ENCODE peak calls at places on chromosomes 4 and X, in eight cellular contexts. N is upper lobe of left lung, H is endothelial cell of umbilical vein, I is A549, B is adrenal gland, U is HCT116, O is Peyer's patch, M is breast epithelium. X is an unnamed sample.

GRCh38 chrX:39953879-39954278 is 143.9 kb downstream of the BCOR start:
- DNase-seq in N (peak), H (peak), I (peak), B (no peak), U (peak), O (peak), M (peak), X (peak)

GRCh38 chrX:15816886-15817285 is 26.6 kb downstream of the ZRSR2 start:
- DNase-seq in N (no peak), H (no peak), I (no peak), B (no peak), U (no peak), O (no peak), M (no peak), X (no peak)

GRCh38 chr4:40656221-40656863 is 26.7 kb upstream of the RBM47 start:
- DNase-seq in N (no peak), H (no peak), I (no peak), B (no peak), U (no peak), O (no peak), M (no peak), X (no peak)

GRCh38 chr4:88757776-88758175 is 60.1 kb upstream of the NAP1L5 start:
- DNase-seq in N (no peak), H (no peak), I (no peak), B (no peak), U (no peak), O (no peak), M (no peak), X (no peak)

GRCh38 chr4:8820178-8821102 is 51.2 kb downstream of the HMX1 start:
- DNase-seq in N (peak), H (no peak), I (no peak), B (peak), U (no peak), O (no peak), M (peak), X (peak)

GRCh38 chr4:161189286-161190134 is 974.3 kb downstream of the FSTL5 start:
- DNase-seq in N (no peak), H (no peak), I (no peak), B (no peak), U (no peak), O (no peak), M (no peak), X (no peak)

GRCh38 chr4:103303011-103303410 is 104.9 kb upstream of the CENPE start:
- DNase-seq in N (no peak), H (no peak), I (no peak), B (no peak), U (no peak), O (no peak), M (no peak), X (no peak)

GRCh38 chrX:72572248-72573157 is at the start of gene HDAC8:
- DNase-seq in N (no peak), H (peak), I (peak), B (peak), U (peak), O (peak), M (peak), X (peak)

GRCh38 chr4:3211866-3212265 is 37.1 kb upstream of the MSANTD1 start:
- DNase-seq in N (no peak), H (no peak), I (no peak), B (no peak), U (no peak), O (no peak), M (peak), X (no peak)

GRCh38 chr4:38119663-38120374 is 159.6 kb downstream of the PTTG2 start:
- DNase-seq in N (no peak), H (peak), I (no peak), B (no peak), U (no peak), O (no peak), M (no peak), X (no peak)

GRCh38 chrX:72026341-72027023 is 105.2 kb downstream of the RTL5 start:
- DNase-seq in N (no peak), H (no peak), I (no peak), B (no peak), U (no peak), O (no peak), M (no peak), X (no peak)

GRCh38 chrX:116031331-116031730 is 139.2 kb upstream of the AGTR2 start:
- DNase-seq in N (no peak), H (no peak), I (no peak), B (no peak), U (no peak), O (no peak), M (no peak), X (no peak)

GRCh38 chr4:53706422-53707032 is 115.2 kb upstream of the LNX1 start:
- DNase-seq in N (no peak), H (peak), I (peak), B (no peak), U (peak), O (no peak), M (no peak), X (no peak)

GRCh38 chr4:110631582-110632505 is 9.0 kb upstream of the PITX2 start:
- DNase-seq in N (peak), H (peak), I (peak), B (peak), U (peak), O (peak), M (no peak), X (peak)

GRCh38 chr4:85828295-85828910 is 353.5 kb downstream of the ARHGAP24 start:
- DNase-seq in N (no peak), H (no peak), I (no peak), B (no peak), U (no peak), O (no peak), M (no peak), X (no peak)

GRCh38 chrX:9668537-9668936 is 97.1 kb downstream of the GPR143 start:
- DNase-seq in N (no peak), H (no peak), I (no peak), B (no peak), U (no peak), O (no peak), M (no peak), X (no peak)

GRCh38 chrX:107107459-107107858 is 11.2 kb downstream of the RBM41 start:
- DNase-seq in N (no peak), H (no peak), I (no peak), B (no peak), U (no peak), O (no peak), M (no peak), X (no peak)

GRCh38 chr4:40200881-40201797 is 4.3 kb downstream of the RHOH start:
- DNase-seq in N (no peak), H (no peak), I (no peak), B (no peak), U (no peak), O (no peak), M (no peak), X (no peak)

GRCh38 chr4:102564399-102564921 is 63.3 kb downstream of the NFKB1 start:
- DNase-seq in N (no peak), H (no peak), I (no peak), B (no peak), U (no peak), O (no peak), M (no peak), X (no peak)

GRCh38 chr4:180827610-180828009 is 1415.6 kb upstream of the TENM3 start:
- DNase-seq in N (no peak), H (no peak), I (no peak), B (no peak), U (no peak), O (no peak), M (no peak), X (no peak)

GRCh38 chr4:12053951-12054350 is 625.3 kb upstream of the HS3ST1 start:
- DNase-seq in N (no peak), H (no peak), I (no peak), B (no peak), U (no peak), O (no peak), M (no peak), X (no peak)

GRCh38 chrX:135516376-135516775 is 4.1 kb upstream of the INTS6L start:
- DNase-seq in N (no peak), H (no peak), I (no peak), B (no peak), U (no peak), O (no peak), M (no peak), X (no peak)

GRCh38 chrX:146614693-146615524 is 194.7 kb upstream of the CXorf51B start:
- DNase-seq in N (no peak), H (no peak), I (no peak), B (no peak), U (no peak), O (no peak), M (no peak), X (no peak)

GRCh38 chrX:136577562-136577961 is 45.5 kb downstream of the VGLL1 start:
- DNase-seq in N (no peak), H (peak), I (peak), B (peak), U (peak), O (peak), M (peak), X (no peak)

GRCh38 chrX:151871244-151871643 is 41.4 kb upstream of the MAGEA4 start:
- DNase-seq in N (no peak), H (peak), I (peak), B (peak), U (peak), O (no peak), M (no peak), X (no peak)

GRCh38 chr4:38872620-38873019 is 5.0 kb downstream of the FAM114A1 start:
- DNase-seq in N (no peak), H (no peak), I (no peak), B (no peak), U (no peak), O (no peak), M (no peak), X (no peak)

GRCh38 chrX:95076449-95076848 is 1402.4 kb downstream of the FAM133A start:
- DNase-seq in N (no peak), H (no peak), I (no peak), B (no peak), U (no peak), O (no peak), M (no peak), X (no peak)

GRCh38 chr4:86641516-86642090 is 47.5 kb downstream of the PTPN13 start:
- DNase-seq in N (no peak), H (no peak), I (no peak), B (no peak), U (no peak), O (no peak), M (no peak), X (no peak)

GRCh38 chr4:149166886-149167285 is 648.8 kb downstream of the IQCM start:
- DNase-seq in N (no peak), H (no peak), I (no peak), B (no peak), U (no peak), O (no peak), M (no peak), X (no peak)

GRCh38 chr4:68256284-68256683 is 10.8 kb upstream of the TMPRSS11B start:
- DNase-seq in N (no peak), H (no peak), I (no peak), B (no peak), U (no peak), O (no peak), M (no peak), X (no peak)

GRCh38 chr4:31984872-31985271 is 1264.7 kb downstream of the PCDH7 start:
- DNase-seq in N (no peak), H (no peak), I (no peak), B (no peak), U (no peak), O (no peak), M (no peak), X (no peak)

GRCh38 chrX:45596190-45596808 is 395.6 kb upstream of the DIPK2B start:
- DNase-seq in N (no peak), H (peak), I (no peak), B (no peak), U (no peak), O (no peak), M (no peak), X (no peak)

GRCh38 chr4:147793973-147794690 is 62.2 kb downstream of the ARHGAP10 start:
- DNase-seq in N (no peak), H (no peak), I (no peak), B (no peak), U (no peak), O (no peak), M (no peak), X (no peak)
- H3K4me3 ChIP-seq in N (no peak), H (no peak), I (no peak), B (no peak), U (no peak), O (no peak), M (no peak), X (no peak)

GRCh38 chrX:132217203-132218073 is 1.8 kb downstream of the RAP2C start:
- DNase-seq in N (peak), H (peak), I (peak), B (peak), U (peak), O (peak), M (peak), X (peak)
- TF ChIP-seq POLR2A in N (no peak), H (no peak), I (peak), B (peak), U (no peak), O (no peak), M (no peak), X (no peak)

DNA sequence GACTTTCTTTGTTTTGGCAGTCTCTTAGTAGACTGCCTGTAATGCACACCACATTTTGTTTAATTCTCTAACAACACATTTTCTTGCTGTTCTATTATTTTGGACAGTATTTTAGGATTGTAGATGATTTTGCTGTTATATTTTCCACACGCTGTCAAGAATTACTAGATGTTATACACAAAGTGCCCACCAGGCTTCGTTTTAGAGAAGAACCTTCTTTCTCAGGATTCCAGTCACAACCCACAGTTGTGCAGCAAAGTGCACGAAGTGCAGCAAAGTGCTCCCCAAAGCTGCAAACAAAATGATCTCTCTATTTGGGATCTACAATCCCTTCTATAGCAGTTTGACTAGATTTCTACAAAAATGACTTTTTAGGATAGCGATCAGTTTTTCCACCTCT is 2.4 kb downstream of the ZNF141 start:
- DNase-seq in N (no peak), H (no peak), I (no peak), B (no peak), U (no peak), O (no peak), M (no peak), X (no peak)
- TF ChIP-seq CTCF in N (peak), H (no peak), I (no peak), B (peak), U (no peak), O (no peak), M (no peak), X (no peak)

GRCh38 chr4:98653890-98654867 is 4.2 kb downstream of the TSPAN5 start:
- DNase-seq in N (no peak), H (peak), I (peak), B (no peak), U (peak), O (no peak), M (no peak), X (no peak)
- H3K4me3 ChIP-seq in N (no peak), H (peak), I (no peak), B (no peak), U (peak), O (no peak), M (no peak), X (no peak)

X was measured in lower leg skin.